ENCODE peak calls at places on chromosome X, in five cellular contexts. B is iPS-NIHi11; K is tibial nerve; T is right lobe of liver; Z is activated CD8-positive, alpha-beta memory T cell treated with anti-CD3 and anti-CD28 coated beads, Interleukin-2, amount 50 U/mL, for 4 hours. V is an unnamed sample.

GRCh38 chrX:23832750-23833149 is 49.8 kb downstream of the SAT1 start:
- DNase-seq in K (no peak), T (no peak), Z (no peak), B (no peak), V (no peak)

GRCh38 chrX:3713225-3713936 is at the start of gene PRKX:
- DNase-seq in B (peak), T (peak), Z (peak), K (no peak), V (peak)

GRCh38 chrX:115038406-115038805 is 21.0 kb upstream of the IL13RA2 start:
- DNase-seq in K (no peak), Z (no peak), B (no peak), T (no peak), V (no peak)

GRCh38 chrX:149511081-149511480 is 6.0 kb upstream of the IDS start:
- DNase-seq in B (no peak), Z (no peak), T (no peak), K (no peak), V (no peak)

GRCh38 chrX:140157611-140158010 is 192.3 kb upstream of the CXorf66 start:
- DNase-seq in K (no peak), B (peak), T (no peak), Z (no peak), V (no peak)

GRCh38 chrX:101417190-101417589 is 9.2 kb downstream of the HNRNPH2 start:
- DNase-seq in T (no peak), B (no peak), K (no peak), Z (no peak), V (no peak)

GRCh38 chrX:152025656-152026440 is 51.4 kb upstream of the GABRE start:
- DNase-seq in Z (no peak), K (no peak), B (no peak), T (peak), V (no peak)

GRCh38 chrX:118627084-118627758 is 100.2 kb upstream of the IL13RA1 start:
- DNase-seq in Z (no peak), K (no peak), T (no peak), B (peak), V (no peak)

GRCh38 chrX:9340619-9341304 is 124.1 kb upstream of the TBL1X start:
- DNase-seq in B (peak), K (no peak), T (no peak), Z (peak), V (no peak)

GRCh38 chrX:153306527-153307115 is 14.9 kb downstream of the PNMA6F start:
- DNase-seq in B (no peak), K (no peak), T (no peak), Z (no peak), V (no peak)

GRCh38 chrX:134148293-134148692 is 88.7 kb upstream of the CCDC160 start:
- DNase-seq in K (no peak), Z (no peak), B (no peak), T (no peak), V (no peak)

GRCh38 chrX:139187738-139188137 is 342.8 kb upstream of the F9 start:
- DNase-seq in Z (no peak), T (no peak), B (no peak), K (no peak), V (no peak)

GRCh38 chrX:136747003-136747986 is 33.4 kb downstream of the ARHGEF6 start:
- DNase-seq in T (no peak), K (no peak), B (no peak), Z (no peak), V (no peak)

GRCh38 chrX:130082244-130083106 is 27.8 kb downstream of the ELF4 start:
- DNase-seq in T (peak), B (no peak), Z (peak), K (no peak), V (no peak)

GRCh38 chrX:151753313-151754041 is 18.9 kb downstream of the CNGA2 start:
- DNase-seq in B (peak), K (peak), Z (no peak), T (peak), V (peak)

GRCh38 chrX:151695583-151695930 is 299 bp downstream of the PRRG3 start:
- DNase-seq in K (no peak), B (no peak), Z (no peak), T (no peak), V (no peak)

GRCh38 chrX:129905787-129906580 is at the start of gene UTP14A:
- DNase-seq in Z (peak), K (peak), B (peak), T (peak), V (peak)

GRCh38 chrX:130523460-130524394 is 121.9 kb downstream of the RBMX2 start:
- DNase-seq in T (no peak), K (peak), B (peak), Z (no peak), V (peak)

GRCh38 chrX:53230116-53230515 is 5.1 kb upstream of the KDM5C start:
- DNase-seq in B (no peak), Z (no peak), T (no peak), K (no peak), V (no peak)

GRCh38 chrX:18994713-18995112 is 10.8 kb upstream of the PHKA2 start:
- DNase-seq in Z (no peak), T (no peak), K (no peak), B (no peak), V (no peak)

GRCh38 chrX:46953597-46953996 is 41.4 kb downstream of the JADE3 start:
- DNase-seq in B (peak), Z (no peak), K (no peak), T (no peak), V (no peak)

GRCh38 chrX:74925210-74926088 is at the start of gene NEXMIF:
- DNase-seq in T (peak), K (no peak), Z (no peak), B (peak), V (peak)

GRCh38 chrX:107600366-107600765 is 27.9 kb upstream of the PRPS1 start:
- DNase-seq in T (no peak), B (no peak), K (no peak), Z (no peak), V (no peak)